ENCODE peak calls at places on chromosomes 6 and 20, in nine cellular contexts. H is NCI-H1930, C is OCI-M1, D is AG20443, E is GM12878, P is A549, M is cardiac fibroblast, Q is B cell, R is GM13976. Y is an unnamed sample.

GRCh38 chr20:40990542-40991120 is 38.0 kb upstream of the TOP1 start:
- DNase-seq in E (peak; percentile 70), R (peak; percentile 82), C (peak; percentile 93), H (peak; percentile 50), P (peak; percentile 91), M (peak; percentile 91), D (peak; percentile 95), Q (peak; percentile 64), Y (peak; percentile 75)

GRCh38 chr6:2185056-2185455 is 60.3 kb downstream of the GMDS start:
- DNase-seq in C (no peak), Q (no peak), H (no peak), R (no peak), M (peak; percentile 14), E (no peak), P (no peak), D (no peak), Y (no peak)

GRCh38 chr20:10715035-10715434 is 41.2 kb upstream of the JAG1 start:
- DNase-seq in C (peak; percentile 10), M (peak; percentile 70), P (peak; percentile 72), R (no peak), E (no peak), Q (no peak), H (no peak), D (no peak), Y (no peak)

GRCh38 chr6:100657678-100658330 is 193.1 kb upstream of the SIM1 start:
- DNase-seq in Q (no peak), H (no peak), M (peak; percentile 37), D (no peak), R (no peak), P (no peak), C (peak; percentile 76), E (no peak), Y (no peak)

GRCh38 chr20:32505723-32506473 is 79.2 kb downstream of the NOL4L start:
- DNase-seq in D (no peak), C (no peak), M (no peak), E (no peak), R (no peak), P (no peak), H (no peak), Q (no peak), Y (no peak)

GRCh38 chr20:59912609-59913008 is 20.8 kb downstream of the SYCP2 start:
- DNase-seq in Q (no peak), D (no peak), C (peak; percentile 77), M (peak; percentile 4), E (no peak), P (no peak), H (no peak), R (no peak), Y (no peak)

GRCh38 chr20:3239867-3240775 is 1.1 kb upstream of the SLC4A11 start:
- DNase-seq in E (no peak), D (peak; percentile 62), Q (no peak), H (no peak), C (no peak), R (no peak), P (no peak), M (peak; percentile 31), Y (no peak)

GRCh38 chr20:33894798-33895197 is 83.7 kb downstream of the CHMP4B start:
- DNase-seq in M (peak; percentile 43), Q (no peak), D (peak; percentile 61), H (no peak), R (no peak), P (no peak), E (no peak), C (no peak), Y (no peak)

GRCh38 chr20:916825-917224 is 691 bp upstream of the ANGPT4 start:
- DNase-seq in R (no peak), M (no peak), H (no peak), P (no peak), C (no peak), E (no peak), Q (no peak), D (no peak), Y (no peak)

GRCh38 chr6:56266011-56266410 is 18.6 kb upstream of the COL21A1 start:
- DNase-seq in P (no peak), C (no peak), M (no peak), H (no peak), R (no peak), Q (no peak), D (no peak), E (no peak), Y (no peak)

GRCh38 chr6:121354764-121355163 is 20.5 kb upstream of the TBC1D32 start:
- DNase-seq in C (no peak), Q (no peak), R (no peak), P (no peak), E (no peak), D (no peak), M (peak; percentile 12), H (no peak), Y (no peak)

GRCh38 chr6:100283288-100283687 is 181.4 kb downstream of the SIM1 start:
- DNase-seq in E (no peak), P (peak; percentile 12), D (peak; percentile 74), H (no peak), C (peak; percentile 36), M (peak; percentile 82), Q (no peak), R (no peak), Y (peak; percentile 47)

GRCh38 chr6:107114872-107115694 is at the start of gene BEND3:
- DNase-seq in E (no peak), C (peak; percentile 46), M (no peak), P (no peak), Q (peak; percentile 58), H (no peak), R (peak; percentile 71), D (peak; percentile 42), Y (no peak)

GRCh38 chr6:131636880-131637792 is at the start of gene ENPP3:
- DNase-seq in E (no peak), P (no peak), C (peak; percentile 60), R (no peak), D (peak; percentile 29), M (peak; percentile 12), Q (no peak), H (no peak), Y (no peak)

GRCh38 chr6:2127484-2127911 is 117.9 kb downstream of the GMDS start:
- DNase-seq in C (peak; percentile 89), P (no peak), Q (peak; percentile 40), E (peak; percentile 5), H (no peak), D (no peak), R (peak; percentile 58), M (no peak), Y (no peak)

GRCh38 chr6:108608453-108609275 is 47.9 kb downstream of the FOXO3 start:
- DNase-seq in Q (no peak), M (peak; percentile 59), C (no peak), H (no peak), P (no peak), R (no peak), D (no peak), E (no peak), Y (no peak)

GRCh38 chr6:15516378-15516777 is 146.4 kb downstream of the DTNBP1 start:
- DNase-seq in C (no peak), M (no peak), E (no peak), R (no peak), P (no peak), H (no peak), Q (no peak), D (no peak), Y (no peak)

GRCh38 chr6:146598785-146599405 is at the start of gene ADGB:
- DNase-seq in E (no peak), D (peak; percentile 92), P (peak; percentile 15), M (peak; percentile 53), H (peak; percentile 2), Q (no peak), R (no peak), C (peak; percentile 89), Y (no peak)

GRCh38 chr6:116034327-116034726 is 26.4 kb downstream of the FRK start:
- DNase-seq in E (no peak), R (no peak), C (peak; percentile 31), M (peak; percentile 68), Q (no peak), H (no peak), P (no peak), D (peak; percentile 31), Y (no peak)

GRCh38 chr6:56101141-56101553 is 146.2 kb downstream of the COL21A1 start:
- DNase-seq in H (no peak), E (no peak), Q (no peak), C (peak; percentile 44), D (peak; percentile 64), R (no peak), M (peak; percentile 98), P (peak; percentile 9), Y (peak; percentile 75)

GRCh38 chr6:33822575-33823395 is 19.0 kb upstream of the MLN start:
- DNase-seq in D (peak; percentile 57), H (no peak), C (peak; percentile 50), E (no peak), P (peak; percentile 72), R (no peak), Q (no peak), M (peak; percentile 18), Y (peak; percentile 32)

GRCh38 chr20:953742-954141 is 37.6 kb upstream of the ANGPT4 start:
- DNase-seq in E (no peak), C (peak; percentile 23), D (peak; percentile 44), R (no peak), P (peak; percentile 22), M (peak; percentile 4), Q (no peak), H (no peak), Y (peak; percentile 9)

GRCh38 chr6:21053612-21054011 is 519.4 kb downstream of the CDKAL1 start:
- DNase-seq in R (no peak), H (no peak), C (peak; percentile 38), M (peak; percentile 51), Q (no peak), E (no peak), D (no peak), P (no peak), Y (peak; percentile 14)

GRCh38 chr6:21596379-21597242 is 3.1 kb downstream of the SOX4 start:
- DNase-seq in P (peak; percentile 33), E (no peak), C (peak; percentile 72), D (peak; percentile 37), Q (no peak), R (peak; percentile 51), M (peak; percentile 73), H (no peak), Y (peak; percentile 78)

GRCh38 chr6:91043751-91044150 is 456.9 kb upstream of the MAP3K7 start:
- DNase-seq in R (no peak), P (no peak), C (no peak), D (no peak), E (no peak), M (no peak), H (no peak), Q (no peak), Y (no peak)

Y was measured in SW 1271.